ENCODE peak calls at places on chromosomes 7 and 10, in six cellular contexts. M, L, T, E, U and D are unnamed samples.

GRCh38 chr10:132104062-132104461 is 38.3 kb downstream of the JAKMIP3 start:
- DNase-seq in M (no peak), T (no peak), E (no peak), L (no peak), U (no peak), D (no peak)

GRCh38 chr7:143965280-143965679 is 10.6 kb downstream of the OR2F1 start:
- DNase-seq in M (no peak), T (no peak), L (no peak), U (peak; percentile 56), E (no peak), D (no peak)

GRCh38 chr10:123772645-123773508 is 106.7 kb downstream of the GPR26 start:
- DNase-seq in L (no peak), T (peak; percentile 5), U (no peak), E (no peak), M (peak; percentile 23), D (no peak)

GRCh38 chr10:61211468-61211867 is 241.7 kb downstream of the TMEM26 start:
- DNase-seq in T (no peak), U (peak; percentile 14), M (no peak), E (no peak), L (no peak), D (no peak)

GRCh38 chr7:46990761-46991160 is 591.1 kb downstream of the TNS3 start:
- DNase-seq in M (no peak), T (no peak), E (no peak), L (no peak), U (peak; percentile 45), D (no peak)

GRCh38 chr7:85634951-85635350 is 448.1 kb upstream of the SEMA3D start:
- DNase-seq in U (no peak), M (no peak), L (no peak), T (no peak), E (no peak), D (no peak)

GRCh38 chr7:98038731-98039130 is 48.7 kb upstream of the OCM2 start:
- DNase-seq in T (no peak), L (no peak), E (no peak), M (no peak), U (no peak), D (no peak)

GRCh38 chr10:75197066-75197465 is 13.5 kb upstream of the VDAC2 start:
- DNase-seq in U (no peak), M (no peak), E (no peak), T (no peak), L (no peak), D (no peak)

GRCh38 chr10:129586897-129587443 is 119.9 kb downstream of the MGMT start:
- DNase-seq in U (peak; percentile 15), M (no peak), T (no peak), E (no peak), L (no peak), D (no peak)

GRCh38 chr10:29415876-29416275 is 127.0 kb downstream of the LYZL1 start:
- DNase-seq in M (no peak), E (no peak), U (peak; percentile 56), T (no peak), L (no peak), D (no peak)

GRCh38 chr10:43605850-43606322 is 352 bp upstream of the ZNF485 start:
- DNase-seq in M (no peak), U (no peak), E (no peak), T (no peak), L (no peak), D (no peak)

GRCh38 chr7:73638921-73639320 is 14.6 kb upstream of the MLXIPL start:
- DNase-seq in U (no peak), E (no peak), L (peak; percentile 3), M (no peak), T (no peak), D (no peak)

GRCh38 chr7:91280180-91280579 is 15.9 kb downstream of the FZD1 start:
- DNase-seq in T (no peak), M (no peak), E (no peak), L (no peak), U (peak; percentile 12), D (no peak)

GRCh38 chr10:18793951-18794350 is 134.7 kb downstream of the ARL5B start:
- DNase-seq in U (peak; percentile 76), T (no peak), E (no peak), M (no peak), L (no peak), D (peak; percentile 14)